ENCODE peak calls at places on chromosome X, in seven cellular contexts. L is dorsolateral prefrontal cortex, M is Panc1, X is fibroblast of the aortic adventitia, K is neural crest cell, O is left lung, Y is WTC11. N is an unnamed sample.

GRCh38 chrX:57918750-57919436 is 8.6 kb upstream of the ZXDA start:
- DNase-seq in Y (peak), L (no peak), O (no peak), K (peak), M (no peak), X (peak), N (no peak)

GRCh38 chrX:1491851-1492349 is 39.2 kb upstream of the ASMTL start:
- DNase-seq in O (no peak), L (no peak), Y (peak), X (no peak), M (no peak), K (peak), N (peak)

GRCh38 chrX:148582353-148582752 is 81.9 kb downstream of the AFF2 start:
- DNase-seq in K (no peak), Y (no peak), X (no peak), L (no peak), O (no peak), M (no peak), N (no peak)

GRCh38 chrX:152926279-152926678 is 28.4 kb downstream of the ZNF185 start:
- DNase-seq in K (peak), L (peak), O (no peak), X (peak), M (no peak), Y (peak), N (no peak)

GRCh38 chrX:25721564-25721963 is 416.6 kb upstream of the MAGEB18 start:
- DNase-seq in M (no peak), X (peak), Y (no peak), K (no peak), O (no peak), L (no peak), N (no peak)

GRCh38 chrX:149950681-149951080 is 12.4 kb upstream of the EOLA2 start:
- DNase-seq in M (no peak), X (peak), Y (no peak), L (no peak), K (peak), O (no peak), N (no peak)

GRCh38 chrX:7926914-7927258 is 327 bp downstream of the PNPLA4 start:
- DNase-seq in X (no peak), O (no peak), Y (no peak), L (no peak), K (no peak), M (no peak), N (no peak)

GRCh38 chrX:53458082-53458481 is 23.9 kb upstream of the HSD17B10 start:
- DNase-seq in O (no peak), M (no peak), Y (no peak), K (no peak), L (no peak), X (peak), N (no peak)

GRCh38 chrX:69614896-69615295 is 1.0 kb upstream of the EDA start:
- DNase-seq in L (no peak), Y (no peak), X (no peak), O (no peak), K (no peak), M (no peak), N (no peak)

GRCh38 chrX:96929036-96929435 is 45.3 kb downstream of the RPA4 start:
- DNase-seq in X (no peak), M (no peak), L (no peak), O (no peak), K (no peak), Y (no peak), N (no peak)

GRCh38 chrX:10011261-10011931 is 44.2 kb downstream of the CLDN34 start:
- DNase-seq in Y (no peak), K (no peak), X (peak), L (no peak), O (no peak), M (no peak), N (no peak)

GRCh38 chrX:39814391-39814790 is 283.4 kb downstream of the BCOR start:
- DNase-seq in X (peak), L (no peak), Y (no peak), K (no peak), M (no peak), O (no peak), N (no peak)

GRCh38 chrX:70979136-70979762 is 48.4 kb upstream of the SLC7A3 start:
- DNase-seq in K (no peak), X (peak), O (no peak), L (no peak), Y (peak), M (no peak), N (no peak)

GRCh38 chrX:134631404-134632346 is 26.6 kb downstream of the PLAC1 start:
- DNase-seq in K (no peak), O (no peak), L (no peak), M (no peak), X (peak), Y (no peak), N (peak)

GRCh38 chrX:15849555-15849954 is 5.1 kb downstream of the AP1S2 start:
- DNase-seq in O (no peak), Y (no peak), M (no peak), X (peak), K (no peak), L (no peak), N (no peak)

GRCh38 chrX:114050075-114050796 is 533.6 kb upstream of the HTR2C start:
- DNase-seq in X (no peak), L (no peak), M (no peak), K (no peak), O (no peak), Y (no peak), N (no peak)

GRCh38 chrX:96372313-96373046 is 312.2 kb upstream of the DIAPH2 start:
- DNase-seq in X (peak), M (no peak), Y (no peak), K (peak), L (no peak), O (no peak), N (no peak)

GRCh38 chrX:65821721-65822496 is 154.5 kb downstream of the MSN start:
- DNase-seq in Y (peak), M (no peak), X (no peak), O (peak), K (no peak), L (no peak), N (no peak)

GRCh38 chrX:31099536-31100090 is 27.8 kb upstream of the FTHL17 start:
- DNase-seq in L (no peak), K (no peak), O (no peak), X (no peak), M (no peak), Y (no peak), N (no peak)

GRCh38 chrX:40459576-40460158 is 121.1 kb upstream of the ATP6AP2 start:
- DNase-seq in L (peak), K (peak), O (no peak), Y (peak), M (no peak), X (no peak), N (no peak)

GRCh38 chrX:107602694-107603239 is 25.5 kb upstream of the PRPS1 start:
- DNase-seq in L (no peak), Y (no peak), K (no peak), X (no peak), O (no peak), M (no peak), N (no peak)

GRCh38 chrX:107731831-107732502 is 43.6 kb downstream of the TSC22D3 start:
- DNase-seq in X (peak), M (no peak), K (no peak), Y (peak), L (peak), O (peak), N (peak)

GRCh38 chrX:126785539-126785938 is 34.0 kb upstream of the PRR32 start:
- DNase-seq in X (no peak), K (no peak), M (no peak), L (no peak), O (no peak), Y (no peak), N (no peak)

GRCh38 chrX:11663875-11664210 is 1.9 kb downstream of the ARHGAP6 start:
- DNase-seq in M (no peak), L (no peak), X (peak), K (no peak), O (no peak), Y (peak), N (no peak)

GRCh38 chrX:130282151-130282550 is 13.5 kb upstream of the ZNF280C start:
- DNase-seq in X (no peak), K (no peak), L (no peak), Y (no peak), O (no peak), M (no peak), N (no peak)

GRCh38 chrX:69615323-69615722 is 590 bp upstream of the EDA start:
- DNase-seq in M (no peak), Y (peak), L (no peak), K (no peak), X (no peak), O (no peak), N (no peak)

GRCh38 chrX:48715066-48715465 is 18.5 kb downstream of the SUV39H1 start:
- DNase-seq in M (no peak), O (no peak), L (no peak), K (no peak), Y (no peak), X (peak), N (no peak)

GRCh38 chrX:115013705-115014104 is 3.7 kb downstream of the IL13RA2 start:
- DNase-seq in X (peak), K (no peak), Y (no peak), M (no peak), L (no peak), O (no peak), N (no peak)

GRCh38 chrX:117919755-117920154 is 196.9 kb downstream of the KLHL13 start:
- DNase-seq in L (no peak), X (no peak), Y (no peak), K (no peak), M (no peak), O (no peak), N (no peak)

GRCh38 chrX:87045352-87045751 is 472.2 kb upstream of the KLHL4 start:
- DNase-seq in K (no peak), X (no peak), L (no peak), M (no peak), Y (no peak), O (no peak), N (no peak)

GRCh38 chrX:73239242-73239641 is 24.6 kb upstream of the NAP1L2 start:
- DNase-seq in M (no peak), X (no peak), Y (peak), O (no peak), K (no peak), L (no peak), N (no peak)

GRCh38 chrX:24298191-24298590 is 15.7 kb downstream of the SUPT20HL2 start:
- DNase-seq in X (no peak), L (no peak), Y (no peak), M (no peak), K (peak), O (no peak), N (no peak)

GRCh38 chrX:13387656-13388421 is 68.0 kb upstream of the ATXN3L start:
- DNase-seq in Y (no peak), L (no peak), X (peak), K (no peak), M (no peak), O (no peak), N (no peak)

GRCh38 chrX:44974462-44974861 is 101.5 kb downstream of the KDM6A start:
- DNase-seq in L (no peak), M (no peak), Y (no peak), K (no peak), X (peak), O (no peak), N (no peak)

GRCh38 chrX:23616361-23616760 is 50.9 kb upstream of the PRDX4 start:
- DNase-seq in M (no peak), X (peak), K (no peak), L (no peak), O (no peak), Y (no peak), N (no peak)

GRCh38 chrX:130085551-130085986 is 24.7 kb downstream of the ELF4 start:
- DNase-seq in K (no peak), Y (no peak), X (no peak), M (no peak), L (no peak), O (no peak), N (no peak)

GRCh38 chrX:138945219-138945618 is 233.7 kb upstream of the FGF13 start:
- DNase-seq in M (no peak), O (no peak), X (peak), Y (no peak), K (no peak), L (no peak), N (no peak)

DNA sequence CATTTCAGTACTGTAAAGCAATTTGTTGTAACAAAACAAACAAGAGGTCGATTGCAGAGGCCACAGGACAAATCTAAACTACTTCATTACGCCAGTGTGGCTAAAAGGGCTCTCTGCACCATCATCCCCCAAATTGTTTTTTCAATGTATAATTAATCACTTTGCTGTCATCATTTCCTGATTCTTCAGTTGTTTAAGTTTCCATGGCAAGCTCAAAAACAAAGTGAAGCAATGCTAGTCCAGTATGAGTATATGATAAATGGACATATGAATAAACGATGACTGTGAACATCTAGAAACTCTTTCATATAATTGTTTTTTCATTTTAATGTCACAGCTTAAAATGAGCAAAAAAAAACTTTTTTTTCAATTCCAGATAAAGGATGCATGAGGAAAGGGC is 235.4 kb upstream of the FGF13 start:
- DNase-seq in M (no peak), K (no peak), X (peak), O (no peak), L (no peak), Y (no peak), N (no peak)
- TF ChIP-seq CTCF in M (no peak), K (no peak), X (no peak), O (no peak), L (no peak), Y (no peak), N (no peak)

GRCh38 chrX:119783026-119783425 is 8.4 kb downstream of the RPL39 start:
- DNase-seq in Y (no peak), O (peak), X (no peak), K (no peak), M (no peak), L (no peak), N (no peak)

GRCh38 chrX:119784747-119785446 is 6.5 kb downstream of the RPL39 start:
- DNase-seq in L (no peak), M (peak), X (peak), Y (peak), K (peak), O (no peak), N (no peak)
- TF ChIP-seq CTCF in L (peak), M (peak), X (peak), Y (peak), K (peak), O (peak), N (peak)

DNA sequence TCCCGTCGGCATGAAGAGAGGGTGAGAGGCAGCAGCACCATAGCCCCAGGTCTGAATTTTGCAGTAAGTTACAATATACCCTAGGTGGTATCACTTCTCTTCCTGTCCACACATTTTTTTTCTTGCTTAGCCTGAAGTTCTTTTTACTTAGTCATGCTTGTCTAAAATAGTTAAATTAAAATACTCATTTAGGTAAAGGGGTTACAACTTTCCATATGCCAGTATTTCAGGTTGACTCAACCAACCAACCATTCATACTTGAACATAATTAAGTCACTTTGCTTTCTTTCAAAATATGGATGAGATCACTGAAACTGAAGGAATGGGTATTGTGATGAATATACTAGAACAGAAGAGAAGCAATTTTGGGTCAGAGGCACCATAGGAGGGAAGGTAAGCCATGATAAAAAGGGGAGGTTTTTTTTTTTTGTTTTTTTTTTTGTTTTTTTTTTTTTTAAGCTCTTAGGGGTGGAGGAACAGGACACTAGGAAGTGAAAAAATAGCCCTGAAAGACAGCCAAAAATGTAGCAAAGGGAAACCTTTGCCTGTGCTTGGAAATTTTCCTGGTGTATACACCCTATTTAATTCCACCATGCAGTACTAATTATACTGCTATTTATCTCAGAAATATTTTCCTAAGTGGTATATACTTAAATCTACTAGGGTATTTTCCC is 41.8 kb downstream of the RPS6KA3 start:
- DNase-seq in O (no peak), L (no peak), Y (no peak), M (no peak), X (no peak), K (no peak), N (no peak)
- TF ChIP-seq CTCF in O (no peak), L (no peak), Y (no peak), M (no peak), X (no peak), K (no peak), N (no peak)

DNA sequence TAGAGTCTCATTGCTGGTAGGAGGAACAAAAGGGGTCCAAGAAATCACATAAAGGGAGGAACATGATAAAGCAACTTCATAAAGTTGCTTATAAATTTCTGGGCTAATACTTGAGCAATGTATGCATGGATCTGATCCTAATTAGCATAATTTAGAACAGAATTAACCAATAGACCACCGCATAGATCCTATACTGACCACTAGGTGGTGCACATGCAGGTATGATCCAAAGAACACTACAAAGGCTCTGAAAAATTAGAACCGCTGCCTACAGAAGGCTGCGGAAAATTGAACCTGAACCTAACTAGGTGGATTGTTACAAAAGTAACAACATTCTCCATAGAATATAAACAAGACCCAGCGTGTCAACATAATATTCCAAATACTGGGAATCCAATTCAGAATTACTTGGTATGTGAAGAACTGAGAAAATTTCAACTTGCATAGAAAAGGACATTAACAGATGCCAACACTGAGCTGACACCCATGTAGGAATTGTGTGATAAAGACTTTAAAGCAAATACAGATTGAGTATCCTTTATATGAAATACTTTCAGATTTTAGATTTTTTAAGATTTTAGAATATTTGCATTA is 23.3 kb downstream of the BRCC3 start:
- DNase-seq in M (no peak), X (peak), L (no peak), K (no peak), O (no peak), Y (no peak), N (no peak)
- TF ChIP-seq CTCF in M (peak), X (peak), L (peak), K (peak), O (peak), Y (peak), N (peak)

GRCh38 chrX:2901367-2902036 is 27.6 kb downstream of the ARSD start:
- DNase-seq in L (no peak), Y (no peak), O (no peak), K (no peak), M (no peak), X (no peak), N (no peak)

GRCh38 chrX:2902841-2903240 is 26.3 kb downstream of the ARSD start:
- DNase-seq in O (no peak), Y (no peak), L (no peak), X (no peak), K (no peak), M (no peak), N (no peak)

GRCh38 chrX:2898861-2899512 is 30.2 kb downstream of the ARSD start:
- DNase-seq in Y (no peak), X (no peak), K (no peak), O (no peak), L (no peak), M (no peak), N (no peak)

GRCh38 chrX:2907295-2907694 is 21.8 kb downstream of the ARSD start:
- DNase-seq in M (no peak), X (no peak), L (no peak), O (no peak), Y (no peak), K (no peak), N (no peak)

GRCh38 chrX:2903366-2903765 is 25.8 kb downstream of the ARSD start:
- DNase-seq in L (no peak), Y (no peak), K (no peak), X (no peak), M (no peak), O (no peak), N (no peak)
- TF ChIP-seq CTCF in L (no peak), Y (no peak), K (peak), X (no peak), M (peak), O (no peak), N (peak)

DNA sequence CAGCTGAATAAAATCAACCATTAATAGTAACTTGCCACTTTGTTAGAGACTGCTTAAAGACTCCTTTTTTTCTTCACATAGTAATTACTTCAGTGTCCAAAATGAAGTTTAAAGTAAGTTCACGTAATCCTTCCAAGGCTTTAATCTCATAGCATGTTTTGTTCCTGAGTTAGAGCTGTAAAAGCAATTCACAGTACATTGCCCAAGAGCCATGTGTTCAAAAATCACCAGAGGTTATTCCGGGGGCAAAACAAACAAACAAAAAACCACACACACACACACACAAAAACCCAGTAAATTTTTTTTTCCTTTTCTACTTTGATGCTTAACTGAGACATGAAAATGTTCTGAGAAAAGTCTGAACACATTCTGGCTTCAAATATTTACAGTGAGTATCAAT is 6.1 kb downstream of the GPR82 start:
- DNase-seq in K (no peak), L (no peak), Y (no peak), X (peak), O (no peak), M (no peak), N (no peak)
- TF ChIP-seq CTCF in K (no peak), L (no peak), Y (no peak), X (no peak), O (no peak), M (no peak), N (no peak)